ENCODE peak calls at places on chromosomes 4 and X, in eight cellular contexts. Q, D, O, G, F, W, M and K are unnamed samples.

GRCh38 chr4:124753941-124754581 is 41.5 kb upstream of the ANKRD50 start:
- DNase-seq in O (no peak), D (no peak), G (peak), Q (no peak), W (no peak), F (no peak), M (peak), K (no peak)

GRCh38 chrX:19886888-19887531 is 390 bp downstream of the SH3KBP1 start:
- DNase-seq in F (no peak), W (no peak), O (no peak), D (no peak), Q (peak), G (no peak), M (no peak), K (no peak)

GRCh38 chrX:40953369-40953768 is 131.9 kb upstream of the USP9X start:
- DNase-seq in Q (no peak), F (no peak), O (no peak), M (no peak), G (no peak), W (no peak), D (no peak), K (no peak)

GRCh38 chrX:123835661-123836371 is 24.0 kb upstream of the XIAP start:
- DNase-seq in M (no peak), F (peak), O (peak), W (no peak), D (no peak), Q (no peak), G (no peak), K (peak)

GRCh38 chrX:6446588-6446987 is 88.3 kb downstream of the VCX3A start:
- DNase-seq in G (no peak), W (no peak), O (no peak), D (no peak), F (no peak), Q (no peak), M (no peak), K (no peak)

GRCh38 chrX:135737361-135738071 is 24.1 kb downstream of the CT45A1 start:
- DNase-seq in O (no peak), W (no peak), F (peak), G (no peak), D (no peak), Q (no peak), M (no peak), K (no peak)

GRCh38 chr4:140071806-140072205 is 82.2 kb downstream of the MAML3 start:
- DNase-seq in D (no peak), Q (peak), G (no peak), M (no peak), F (peak), W (no peak), O (no peak), K (no peak)

GRCh38 chr4:70927502-70928139 is 25.5 kb downstream of the MOB1B start:
- DNase-seq in F (no peak), O (no peak), D (no peak), W (no peak), M (no peak), Q (no peak), G (no peak), K (no peak)

GRCh38 chr4:183183906-183184535 is 85.0 kb downstream of the WWC2 start:
- DNase-seq in D (no peak), G (no peak), O (no peak), Q (no peak), W (no peak), F (no peak), M (no peak), K (no peak)

GRCh38 chr4:74794341-74794801 is at the start of gene BTC:
- DNase-seq in G (no peak), W (peak), M (peak), F (peak), Q (no peak), O (peak), D (no peak), K (no peak)